ENCODE peak calls at places on chromosomes 13 and 19, in five cellular contexts. F, L, M, V and Y are unnamed samples.

GRCh38 chr13:33250594-33250993 is 35.0 kb downstream of the STARD13 start:
- DNase-seq in F (no peak), L (no peak), M (no peak), V (no peak), Y (no peak)

GRCh38 chr13:42990147-42990990 is 1.7 kb downstream of the EPSTI1 start:
- DNase-seq in F (no peak), L (no peak), M (peak; percentile 61), V (no peak), Y (no peak)

GRCh38 chr13:111153977-111154332 is 38.8 kb downstream of the ARHGEF7 start:
- DNase-seq in F (no peak), L (peak; percentile 44), M (no peak), V (peak; percentile 29), Y (no peak)

GRCh38 chr13:106536244-106537034 is 977 bp upstream of the EFNB2 start:
- DNase-seq in F (peak; percentile 94), L (peak; percentile 86), M (peak; percentile 96), V (peak; percentile 96), Y (peak; percentile 96)

GRCh38 chr13:45833663-45834062 is 17.9 kb downstream of the SIAH3 start:
- DNase-seq in F (no peak), L (no peak), M (no peak), V (no peak), Y (no peak)

GRCh38 chr19:39419003-39419402 is 6.5 kb downstream of the PLEKHG2 start:
- DNase-seq in F (no peak), L (no peak), M (no peak), V (no peak), Y (no peak)

GRCh38 chr13:44816701-44817684 is 172.3 kb downstream of the NUFIP1 start:
- DNase-seq in F (no peak), L (no peak), M (no peak), V (no peak), Y (no peak)

GRCh38 chr19:47106819-47107200 is 6.8 kb downstream of the ZC3H4 start:
- DNase-seq in F (no peak), L (no peak), M (no peak), V (no peak), Y (no peak)

GRCh38 chr19:3296446-3296845 is 69.9 kb upstream of the NFIC start:
- DNase-seq in F (no peak), L (no peak), M (no peak), V (no peak), Y (no peak)

GRCh38 chr19:49849433-49850220 is 1.3 kb upstream of the PTOV1 start:
- DNase-seq in F (no peak), L (no peak), M (no peak), V (no peak), Y (no peak)

GRCh38 chr13:97329331-97329730 is 104.6 kb upstream of the RAP2A start:
- DNase-seq in F (no peak), L (no peak), M (no peak), V (no peak), Y (peak; percentile 34)

GRCh38 chr19:17966497-17967257 is at the start of gene KCNN1:
- DNase-seq in F (no peak), L (peak; percentile 52), M (peak; percentile 66), V (no peak), Y (no peak)

GRCh38 chr19:18281082-18282020 is at the start of gene JUND:
- DNase-seq in F (peak; percentile 99), L (peak; percentile 96), M (peak; percentile 98), V (peak; percentile 73), Y (peak; percentile 99)

GRCh38 chr19:46080561-46080960 is 39.8 kb upstream of the IGFL4 start:
- DNase-seq in F (peak; percentile 44), L (no peak), M (no peak), V (no peak), Y (no peak)

GRCh38 chr13:33606692-33607091 is 211.3 kb upstream of the RFC3 start:
- DNase-seq in F (no peak), L (no peak), M (peak; percentile 18), V (no peak), Y (no peak)

GRCh38 chr19:4499855-4500254 is 18.4 kb downstream of the PLIN4 start:
- DNase-seq in F (no peak), L (no peak), M (no peak), V (no peak), Y (no peak)

GRCh38 chr13:93765811-93766210 is 539.2 kb downstream of the GPC6 start:
- DNase-seq in F (no peak), L (no peak), M (no peak), V (no peak), Y (no peak)

GRCh38 chr19:36775768-36776167 is 3.2 kb upstream of the ZNF850 start:
- DNase-seq in F (peak; percentile 50), L (no peak), M (no peak), V (no peak), Y (no peak)

GRCh38 chr13:112441779-112442310 is 65.7 kb downstream of the SPACA7 start:
- DNase-seq in F (no peak), L (no peak), M (no peak), V (no peak), Y (no peak)

GRCh38 chr19:44525721-44526430 is 3.6 kb downstream of the CEACAM20 start:
- DNase-seq in F (no peak), L (no peak), M (no peak), V (no peak), Y (no peak)

GRCh38 chr13:45231722-45232121 is 30.9 kb upstream of the KCTD4 start:
- DNase-seq in F (no peak), L (no peak), M (no peak), V (no peak), Y (no peak)

GRCh38 chr19:49687150-49687549 is 2.2 kb upstream of the ADM5 start:
- DNase-seq in F (no peak), L (no peak), M (no peak), V (no peak), Y (no peak)

GRCh38 chr13:28568286-28568685 is 73.4 kb upstream of the FLT1 start:
- DNase-seq in F (peak; percentile 37), L (no peak), M (peak; percentile 90), V (no peak), Y (no peak)

GRCh38 chr19:7251502-7251901 is 42.7 kb downstream of the INSR start:
- DNase-seq in F (no peak), L (no peak), M (no peak), V (no peak), Y (no peak)

GRCh38 chr13:31441804-31442487 is 242.2 kb downstream of the B3GLCT start:
- DNase-seq in F (no peak), L (no peak), M (no peak), V (no peak), Y (no peak)

GRCh38 chr13:46866150-46866549 is 30.7 kb downstream of the HTR2A start:
- DNase-seq in F (no peak), L (peak; percentile 13), M (peak; percentile 24), V (no peak), Y (no peak)

GRCh38 chr19:37977992-37978391 is 71.0 kb downstream of the SIPA1L3 start:
- DNase-seq in F (no peak), L (no peak), M (no peak), V (no peak), Y (no peak)

GRCh38 chr19:1567116-1567847 is 843 bp downstream of the MEX3D start:
- DNase-seq in F (peak; percentile 79), L (no peak), M (no peak), V (no peak), Y (no peak)

GRCh38 chr19:12991296-12991695 is 4.0 kb upstream of the NFIX start:
- DNase-seq in F (no peak), L (no peak), M (no peak), V (no peak), Y (no peak)

GRCh38 chr19:46466536-46467199 is 4.7 kb downstream of the PNMA8A start:
- DNase-seq in F (peak; percentile 81), L (no peak), M (no peak), V (no peak), Y (no peak)